ENCODE peak calls at places on chromosomes 3 and 15, in four cellular contexts. L is A673, T is stomach, K is bronchial epithelial cell. U is an unnamed sample.

GRCh38 chr15:22827125-22827524 is 11.3 kb upstream of the NIPA2 start:
- DNase-seq in L (no peak), T (no peak), K (no peak), U (no peak)

GRCh38 chr3:47910777-47911440 is 105.3 kb downstream of the MAP4 start:
- DNase-seq in L (peak; percentile 32), T (no peak), K (peak; percentile 95), U (no peak)

GRCh38 chr15:39471791-39472190 is 109.1 kb upstream of the THBS1 start:
- DNase-seq in L (no peak), T (no peak), K (no peak), U (no peak)

GRCh38 chr3:175941352-175941751 is 1082.2 kb downstream of the NAALADL2 start:
- DNase-seq in L (peak; percentile 37), T (no peak), K (peak; percentile 13), U (peak; percentile 95)

GRCh38 chr3:58045084-58045483 is 36.9 kb downstream of the FLNB start:
- DNase-seq in L (no peak), T (no peak), K (no peak), U (no peak)

GRCh38 chr3:129421988-129422745 is 6.3 kb downstream of the EFCAB12 start:
- DNase-seq in L (no peak), T (no peak), K (no peak), U (no peak)

GRCh38 chr15:30922469-30923311 is 19.0 kb downstream of the FAN1 start:
- DNase-seq in L (peak; percentile 39), T (peak; percentile 51), K (peak; percentile 70), U (no peak)

GRCh38 chr3:184524981-184525336 is 36.6 kb upstream of the EPHB3 start:
- DNase-seq in L (no peak), T (no peak), K (peak; percentile 25), U (no peak)

GRCh38 chr3:16548721-16549120 is 35.2 kb upstream of the RFTN1 start:
- DNase-seq in L (no peak), T (no peak), K (peak; percentile 95), U (no peak)

GRCh38 chr3:127053026-127053425 is 70.1 kb downstream of the PLXNA1 start:
- DNase-seq in L (no peak), T (no peak), K (no peak), U (no peak)

GRCh38 chr3:27716309-27716708 is 5.8 kb downstream of the EOMES start:
- DNase-seq in L (no peak), T (no peak), K (no peak), U (no peak)
- H3K4me3 ChIP-seq in L (no peak overlapping the region), T (no peak overlapping the region), K (no peak overlapping the region), U (no peak overlapping the region)

GRCh38 chr3:167732313-167733065 is 2.2 kb downstream of the PDCD10 start:
- DNase-seq in L (no peak), T (no peak), K (peak; percentile 21), U (no peak)

GRCh38 chr3:167733961-167734497 is 663 bp downstream of the PDCD10 start:
- DNase-seq in L (no peak), T (no peak), K (peak; percentile 32), U (no peak)

GRCh38 chr3:167728631-167729335 is 5.9 kb downstream of the PDCD10 start:
- DNase-seq in L (no peak), T (no peak), K (no peak), U (no peak)

GRCh38 chr3:167729591-167729990 is 5.1 kb downstream of the PDCD10 start:
- DNase-seq in L (peak; percentile 43), T (no peak), K (no peak), U (no peak)

DNA sequence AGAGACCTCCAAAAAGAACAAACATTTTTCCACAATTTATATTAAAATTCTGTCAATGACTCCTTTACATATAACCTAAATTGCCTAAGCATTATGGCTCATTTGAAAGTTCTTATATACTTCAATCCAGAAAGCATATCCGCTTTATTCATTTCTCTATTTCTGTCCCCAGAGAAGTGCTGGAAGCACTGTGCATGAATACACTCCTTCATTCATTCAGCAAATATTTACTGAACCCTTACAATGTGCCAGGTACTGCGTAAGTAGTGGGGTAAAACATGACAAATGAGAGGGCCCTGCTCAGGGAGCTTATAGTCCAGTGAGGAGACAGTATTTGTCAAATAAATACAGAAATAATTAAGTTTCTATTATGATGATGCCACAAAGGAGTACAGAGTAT is 3.3 kb downstream of the PDCD10 start:
- DNase-seq in L (no peak), T (no peak), K (no peak), U (no peak)
- H3K4me3 ChIP-seq in L (no peak overlapping the region), T (no peak overlapping the region), K (no peak overlapping the region), U (no peak overlapping the region)

GRCh38 chr3:36901588-36901987 is 43.3 kb downstream of the TRANK1 start:
- DNase-seq in L (no peak), T (no peak), K (no peak), U (no peak)
- H3K4me3 ChIP-seq in L (no peak overlapping the region), T (no peak overlapping the region), K (no peak overlapping the region), U (no peak overlapping the region)

GRCh38 chr3:32852146-32852545 is 34.3 kb downstream of the TRIM71 start:
- DNase-seq in L (no peak), T (no peak), K (no peak), U (no peak)

GRCh38 chr3:32850226-32850625 is 32.4 kb downstream of the TRIM71 start:
- DNase-seq in L (no peak), T (no peak), K (no peak), U (no peak)

GRCh38 chr3:32848215-32848614 is 30.4 kb downstream of the TRIM71 start:
- DNase-seq in L (no peak), T (no peak), K (no peak), U (peak; percentile 48)

GRCh38 chr3:32847520-32847919 is 29.7 kb downstream of the TRIM71 start:
- DNase-seq in L (no peak), T (no peak), K (no peak), U (no peak)

GRCh38 chr3:32850636-32851035 is 32.8 kb downstream of the TRIM71 start:
- DNase-seq in L (no peak), T (no peak), K (no peak), U (no peak)
- H3K4me3 ChIP-seq in L (no peak overlapping the region), T (no peak overlapping the region), K (no peak overlapping the region), U (no peak overlapping the region)

DNA sequence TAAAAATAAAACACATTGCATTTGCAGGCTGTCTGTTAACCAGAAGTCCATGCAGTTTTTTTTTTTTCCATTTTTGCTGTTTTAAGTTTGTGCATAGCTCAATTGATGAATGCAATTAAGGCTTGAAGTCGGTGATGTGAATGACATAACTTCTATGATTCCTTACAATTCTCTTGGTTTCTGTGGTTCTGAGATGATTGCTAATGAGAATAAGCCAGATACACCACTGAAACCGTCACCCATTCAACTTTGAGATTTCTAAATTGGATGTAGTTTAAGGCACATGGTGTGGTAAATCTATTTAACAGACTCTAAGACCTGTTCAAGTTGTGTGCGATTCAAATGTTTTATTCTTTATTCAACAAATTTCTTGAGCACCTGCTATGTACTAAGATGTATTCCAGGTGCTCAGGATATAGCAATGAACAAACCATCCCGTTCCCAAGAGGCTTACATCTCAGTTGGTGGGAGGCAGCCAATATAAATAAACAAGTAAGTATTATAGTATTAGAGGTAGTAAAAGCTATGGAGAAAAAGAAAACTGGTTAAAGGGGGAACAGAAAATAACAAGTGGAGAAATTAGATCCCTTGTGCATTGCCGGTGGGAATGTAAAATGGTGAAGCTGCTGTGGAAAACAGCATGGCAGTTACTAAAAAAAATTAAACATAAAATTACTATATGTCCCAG is 4.0 kb downstream of the ITPR1 start:
- DNase-seq in L (no peak), T (no peak), K (no peak), U (no peak)
- H3K4me3 ChIP-seq in L (no peak overlapping the region), T (no peak overlapping the region), K (no peak overlapping the region), U (no peak overlapping the region)

DNA sequence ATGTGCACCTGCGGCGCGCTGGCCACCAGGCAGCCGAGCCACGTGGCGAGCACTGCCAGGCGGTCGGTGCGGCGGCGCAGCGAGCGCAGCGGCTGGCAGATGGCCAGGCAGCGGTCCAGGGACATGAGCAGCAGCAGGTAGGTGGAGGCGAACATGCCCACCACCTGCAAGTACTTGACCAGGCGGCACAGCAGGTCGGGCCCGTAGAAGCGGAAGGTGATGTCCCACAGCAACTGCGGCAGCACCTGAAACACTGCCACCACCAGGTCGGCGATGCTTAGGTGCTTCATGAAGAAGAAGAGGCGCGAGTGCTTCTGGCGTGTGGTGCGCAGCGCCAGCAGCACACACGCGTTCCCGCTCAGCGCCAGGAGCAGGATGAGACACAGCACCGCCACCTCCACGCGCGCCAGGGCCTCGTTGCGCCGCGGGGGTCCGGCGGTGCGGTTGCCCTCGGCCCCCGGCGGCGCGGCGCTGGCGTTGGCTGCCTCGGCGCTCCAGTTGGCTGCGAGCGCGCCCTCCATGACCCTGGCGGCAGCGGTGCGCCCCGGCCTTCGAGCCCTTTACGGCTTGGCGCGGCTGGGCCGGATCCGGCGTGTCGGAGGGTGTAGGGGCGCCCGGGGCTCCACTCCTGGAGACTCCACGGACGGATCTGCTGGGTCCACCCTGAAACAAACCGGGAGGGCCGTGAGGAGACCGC is 1.6 kb downstream of the OXTR start:
- DNase-seq in L (no peak), T (peak; percentile 50), K (peak; percentile 79), U (no peak)
- H3K4me3 ChIP-seq in L (no peak overlapping the region), T (peak overlapping the region; percentile 34), K (peak overlapping the region; percentile 31), U (no peak overlapping the region)

U was measured in LNCaP clone FGC.